ENCODE peak calls at places on chromosomes 5 and 9, in four cellular contexts. H is HepG2, D is H1, R is GM12878. T is an unnamed sample. For H3K27me3, the result is how much of the 10 kb centered on the place peaks cover.

GRCh38 chr9:124635285-124635684 is 128.1 kb upstream of the NR5A1 start:
- DNase-seq in D (no peak), H (no peak), R (no peak), T (no peak)

GRCh38 chr5:178357127-178357526 is 124.5 kb upstream of the PHYKPL start:
- DNase-seq in D (peak), R (no peak), H (no peak), T (no peak)

GRCh38 chr5:142548739-142549275 is 137.1 kb downstream of the FGF1 start:
- DNase-seq in R (peak), H (peak), D (peak), T (peak)

GRCh38 chr5:490116-491094 is 33.8 kb downstream of the SLC9A3 start:
- DNase-seq in H (no peak), R (no peak), D (no peak), T (no peak)

GRCh38 chr5:14178671-14179211 is 35.6 kb downstream of the TRIO start:
- DNase-seq in H (no peak), D (peak), R (no peak), T (no peak)

GRCh38 chr5:168830833-168831232 is 251.7 kb upstream of the PANK3 start:
- DNase-seq in D (no peak), R (no peak), H (no peak), T (no peak)

GRCh38 chr5:116396700-116397099 is 177.9 kb downstream of the SEMA6A start:
- DNase-seq in R (no peak), H (no peak), D (no peak), T (no peak)

GRCh38 chr5:75734913-75735789 is 17.9 kb upstream of the POC5 start:
- DNase-seq in R (peak), D (peak), H (peak), T (peak)

GRCh38 chr9:22454021-22454420 is 7.4 kb downstream of the DMRTA1 start:
- DNase-seq in H (no peak), D (no peak), R (no peak), T (no peak)

GRCh38 chr5:172452398-172453205 is 1.7 kb downstream of the SH3PXD2B start:
- DNase-seq in H (no peak), R (no peak), D (no peak), T (no peak)

GRCh38 chr5:154758501-154758900 is 3.3 kb downstream of the LARP1 start:
- DNase-seq in D (no peak), R (no peak), H (no peak), T (no peak)

GRCh38 chr5:178793156-178793555 is 62.7 kb upstream of the ZNF354A start:
- DNase-seq in D (peak), R (no peak), H (peak), T (no peak)

GRCh38 chr9:114112778-114113585 is 13.9 kb upstream of the KIF12 start:
- DNase-seq in R (no peak), H (no peak), D (no peak), T (no peak)

GRCh38 chr5:169667896-169668674 is 31.0 kb downstream of the DOCK2 start:
- DNase-seq in R (no peak), D (no peak), H (peak), T (peak)

GRCh38 chr5:89283758-89284493 is 400.9 kb upstream of the MEF2C start:
- DNase-seq in H (no peak), D (no peak), R (no peak), T (no peak)

GRCh38 chr5:91296691-91297143 is 86.4 kb downstream of the ARRDC3 start:
- DNase-seq in D (no peak), H (no peak), R (no peak), T (no peak)

GRCh38 chr5:123089971-123090640 is 1.1 kb downstream of the PRDM6 start:
- DNase-seq in H (no peak), D (peak), R (no peak), T (peak)

GRCh38 chr5:170315154-170315553 is 17.6 kb upstream of the LCP2 start:
- DNase-seq in R (no peak), H (no peak), D (no peak), T (no peak)

GRCh38 chr5:9851458-9851857 is 221.3 kb upstream of the TAS2R1 start:
- DNase-seq in D (no peak), R (no peak), H (no peak), T (peak)

GRCh38 chr5:139696894-139697658 is 48.9 kb downstream of the CXXC5 start:
- DNase-seq in H (peak), R (no peak), D (no peak), T (peak)
- H3K27me3 ChIP-seq in H (under half), R (under half), D (under half), T (under half)

GRCh38 chr9:121345070-121345469 is 25.0 kb downstream of the STOM start:
- DNase-seq in R (no peak), D (no peak), H (no peak), T (no peak)
- TF ChIP-seq KDM1A in R (no peak), D (no peak), H (no peak), T (no peak)

DNA sequence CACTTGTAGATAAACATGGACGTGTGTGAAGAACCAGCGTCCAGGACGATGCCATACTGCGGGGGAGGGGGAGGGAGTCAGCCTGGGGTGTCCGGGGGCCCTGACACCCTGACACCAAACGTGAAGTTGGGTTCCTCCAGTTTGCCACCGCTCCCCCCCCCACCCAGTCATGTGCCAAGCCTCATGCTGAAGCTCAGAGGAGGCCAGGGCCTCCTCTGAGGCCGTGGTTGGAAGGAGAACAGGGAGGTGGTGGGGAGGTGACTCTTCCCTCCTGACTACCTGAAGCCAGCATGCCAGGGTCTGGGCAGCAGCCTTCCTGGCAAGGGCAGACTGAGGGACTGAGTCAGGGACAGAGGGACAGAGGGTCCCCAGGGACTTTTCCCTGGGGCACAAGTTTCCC is 1.6 kb downstream of the ENTPD2 start:
- DNase-seq in R (no peak), D (no peak), H (no peak), T (no peak)
- H3K27me3 ChIP-seq in R (under half), D (under half), H (under half), T (under half)

DNA sequence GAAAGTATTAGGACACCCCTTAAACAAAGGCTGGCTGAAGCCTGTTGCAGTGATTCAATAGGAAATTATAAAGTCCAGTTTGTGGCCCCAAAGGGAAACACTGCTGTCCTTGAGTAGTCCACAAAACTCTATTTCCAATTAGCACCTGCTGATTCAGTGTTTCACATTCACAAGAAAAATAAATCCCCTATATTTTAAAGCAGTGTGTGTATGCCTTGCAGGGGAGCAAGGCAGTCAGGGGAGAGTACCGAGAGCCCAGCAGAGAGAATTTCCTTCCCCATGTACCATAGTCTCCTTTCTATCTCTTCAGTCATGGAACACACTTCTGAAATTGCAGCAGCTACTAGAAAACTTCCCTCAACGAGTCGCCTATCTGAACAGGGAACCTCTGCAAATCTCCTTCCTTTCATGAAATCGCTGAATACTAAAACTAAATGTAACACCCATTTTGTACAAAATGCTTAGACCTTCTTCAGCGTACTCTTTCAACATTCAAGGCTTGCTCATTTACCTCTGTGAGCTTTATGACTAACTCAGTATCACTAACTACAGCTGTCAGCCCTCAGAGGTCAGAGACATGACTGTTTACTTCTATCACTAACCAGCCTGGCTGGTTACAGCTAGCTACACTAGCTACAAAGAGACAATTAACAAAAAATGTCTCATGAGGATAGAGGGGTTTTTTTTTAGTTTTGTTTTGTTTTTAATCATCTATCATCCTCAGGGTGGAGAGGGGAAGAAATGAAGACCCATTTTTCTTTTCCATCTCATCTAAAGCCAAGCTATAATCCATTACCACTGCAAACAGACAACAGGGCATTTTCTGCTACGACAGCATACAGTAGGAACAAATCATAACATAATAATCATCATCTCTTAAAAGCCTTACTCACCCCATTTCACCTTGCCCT is 188.7 kb downstream of the EBF1 start:
- DNase-seq in R (no peak), D (no peak), H (no peak), T (no peak)
- TF ChIP-seq KDM1A in R (no peak), D (no peak), H (no peak), T (no peak)

GRCh38 chr9:136462664-136463063 is 20.2 kb downstream of the SEC16A start:
- DNase-seq in H (no peak), R (no peak), D (no peak), T (no peak)
- H3K27me3 ChIP-seq in H (under half), R (under half), D (under half), T (under half)

GRCh38 chr5:16983022-16983639 is 47.0 kb upstream of the MYO10 start:
- DNase-seq in H (peak), D (no peak), R (no peak), T (no peak)
- TF ChIP-seq KDM1A in H (no peak), D (no peak), R (no peak), T (no peak)

DNA sequence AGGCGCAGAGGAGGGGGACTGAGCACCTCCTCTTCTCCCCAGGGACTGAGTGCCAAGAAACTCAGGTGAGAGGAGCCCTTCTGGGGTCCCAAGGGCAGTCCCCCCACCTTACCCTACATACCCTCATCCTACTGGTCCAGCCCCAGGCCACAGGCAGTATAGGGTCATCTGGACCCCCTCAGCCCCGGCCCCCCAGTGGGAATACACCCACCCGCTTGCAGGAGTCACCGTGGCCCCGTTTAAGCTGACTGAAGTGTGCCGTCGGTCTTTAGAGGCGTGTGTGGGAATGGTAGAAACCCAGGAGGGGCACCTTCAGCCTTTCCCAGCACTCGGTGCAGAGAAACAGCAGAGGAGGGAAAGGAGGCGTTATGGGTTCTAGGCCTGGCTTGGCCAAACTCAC is 30.8 kb downstream of the COL15A1 start:
- DNase-seq in D (no peak), R (no peak), H (no peak), T (no peak)
- H3K27me3 ChIP-seq in D (under half), R (under half), H (under half), T (under half)

DNA sequence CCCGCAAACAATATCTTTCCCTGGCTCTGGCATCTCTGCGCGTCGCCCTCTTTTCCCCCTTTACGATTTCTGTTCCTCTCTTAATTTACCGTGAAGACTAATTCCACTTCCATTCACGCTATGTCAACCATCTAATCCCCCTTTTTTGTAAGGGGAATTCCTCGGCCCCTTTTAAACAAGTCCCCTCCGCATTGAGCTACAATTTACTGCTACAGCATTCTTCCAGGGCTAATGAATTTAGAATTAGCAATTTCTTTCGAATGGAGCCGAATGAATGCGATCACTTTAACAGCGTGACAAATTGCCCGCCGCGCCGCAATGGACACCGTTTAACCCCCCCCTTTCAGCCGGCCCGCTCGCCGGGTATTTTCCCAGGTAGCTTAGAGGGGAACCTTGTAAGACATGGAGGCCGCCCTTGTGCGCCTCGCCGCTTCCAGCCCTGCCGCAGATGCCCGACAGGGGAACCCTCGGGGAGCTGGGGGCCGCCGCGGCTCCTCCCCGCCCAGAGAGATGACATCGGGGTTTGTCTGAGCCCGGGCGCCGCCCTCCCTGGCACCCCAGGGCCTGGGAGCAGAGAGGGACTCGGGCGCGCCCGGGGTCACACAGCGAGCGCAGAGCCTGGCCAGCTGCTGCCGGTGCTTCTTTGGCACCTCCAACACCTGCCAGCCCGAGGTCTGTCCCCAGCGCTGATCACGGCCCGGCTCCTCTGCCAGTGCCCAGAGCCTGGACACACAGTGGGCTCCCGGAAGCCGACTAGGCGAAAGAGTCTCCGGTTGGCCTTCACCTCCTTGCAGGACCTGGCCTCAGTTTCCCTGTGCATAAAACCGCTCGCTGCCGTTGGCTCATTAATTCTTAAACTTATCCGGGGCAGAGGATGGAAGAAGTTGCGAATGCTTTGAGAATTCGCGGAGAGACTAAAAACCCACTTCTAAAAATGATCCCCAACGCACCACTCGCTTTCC is 1.3 kb downstream of the PRDM12 start:
- DNase-seq in H (no peak), D (peak), R (no peak), T (peak)
- TF ChIP-seq KDM1A in H (no peak), D (no peak), R (no peak), T (no peak)